ENCODE peak calls at places on chromosomes 11 and 22, in seven cellular contexts. N, U, B, E, S, T and O are unnamed samples.

GRCh38 chr11:38865922-38866321 is 2267.9 kb upstream of the RAG2 start:
- DNase-seq in E (no peak), U (no peak), B (no peak), N (no peak), S (no peak), T (no peak), O (no peak)

GRCh38 chr22:41106122-41106968 is 14.0 kb downstream of the EP300 start:
- DNase-seq in T (no peak), S (no peak), N (no peak), U (no peak), E (no peak), B (peak), O (no peak)

GRCh38 chr11:122267602-122268001 is 151.6 kb upstream of the BLID start:
- DNase-seq in B (no peak), E (no peak), S (no peak), T (peak), N (peak), U (no peak), O (no peak)

GRCh38 chr11:120400564-120401364 is 64.6 kb downstream of the ARHGEF12 start:
- DNase-seq in S (no peak), E (no peak), B (peak), T (peak), N (peak), U (no peak), O (no peak)

GRCh38 chr11:106463154-106463553 is 385.7 kb downstream of the AASDHPPT start:
- DNase-seq in U (no peak), S (no peak), E (no peak), N (no peak), T (no peak), B (no peak), O (no peak)

GRCh38 chr11:69563306-69563705 is 77.7 kb upstream of the CCND1 start:
- DNase-seq in E (no peak), S (no peak), N (no peak), B (no peak), T (no peak), U (no peak), O (no peak)

GRCh38 chr11:101835465-101836063 is 79.2 kb upstream of the CEP126 start:
- DNase-seq in N (no peak), S (no peak), T (no peak), E (no peak), B (no peak), U (no peak), O (no peak)

GRCh38 chr11:128814856-128815705 is 52.0 kb downstream of the KCNJ1 start:
- DNase-seq in U (no peak), B (no peak), E (no peak), T (peak), S (no peak), N (peak), O (no peak)

GRCh38 chr11:15073361-15074205 is at the start of gene CALCB:
- DNase-seq in B (peak), U (no peak), T (no peak), E (peak), N (peak), S (no peak), O (peak)

GRCh38 chr11:74338963-74339362 is 27.5 kb upstream of the P4HA3 start:
- DNase-seq in S (no peak), T (no peak), N (no peak), U (no peak), B (no peak), E (no peak), O (no peak)

GRCh38 chr11:109968781-109969180 is 124.4 kb upstream of the ZC3H12C start:
- DNase-seq in U (no peak), T (no peak), E (no peak), B (no peak), N (no peak), S (no peak), O (no peak)

GRCh38 chr11:119889111-119889510 is 160.1 kb upstream of the NECTIN1 start:
- DNase-seq in E (no peak), T (no peak), S (no peak), U (no peak), B (no peak), N (no peak), O (no peak)

GRCh38 chr11:62602141-62603071 is 741 bp upstream of the MTA2 start:
- DNase-seq in E (peak), S (no peak), N (peak), B (peak), T (no peak), U (no peak), O (peak)

GRCh38 chr11:16891964-16892363 is 122.2 kb downstream of the PLEKHA7 start:
- DNase-seq in N (peak), S (no peak), U (no peak), T (peak), B (no peak), E (no peak), O (no peak)

GRCh38 chr11:68025047-68025446 is 5.4 kb upstream of the NDUFS8 start:
- DNase-seq in E (no peak), S (no peak), N (no peak), B (no peak), U (peak), T (no peak), O (no peak)

GRCh38 chr11:117528061-117528780 is 200.6 kb downstream of the CEP164 start:
- DNase-seq in S (no peak), U (no peak), N (no peak), T (peak), B (no peak), E (no peak), O (peak)